ENCODE peak calls at places on chromosome 3, in four cellular contexts. G is AG04450, D is MM.1S, B is OCI-LY7. X is an unnamed sample.

GRCh38 chr3:184766555-184767261 is 45.3 kb upstream of the VPS8 start:
- DNase-seq in G (peak; percentile 48), D (no peak), B (no peak), X (no peak)

GRCh38 chr3:197337656-197338055 is 39.2 kb upstream of the DLG1 start:
- DNase-seq in G (no peak), D (no peak), B (no peak), X (no peak)

GRCh38 chr3:106004137-106004600 is 135.4 kb upstream of the CBLB start:
- DNase-seq in G (peak; percentile 34), D (no peak), B (no peak), X (no peak)

GRCh38 chr3:46396129-46396528 is 10.7 kb downstream of the CCR5AS start:
- DNase-seq in G (no peak), D (peak; percentile 71), B (no peak), X (no peak)

GRCh38 chr3:187789872-187790271 is 44.6 kb upstream of the BCL6 start:
- DNase-seq in G (no peak), D (no peak), B (no peak), X (no peak)

GRCh38 chr3:128415110-128415772 is 51.4 kb downstream of the DNAJB8 start:
- DNase-seq in G (no peak), D (no peak), B (no peak), X (no peak)

GRCh38 chr3:44870375-44871061 is 3.9 kb upstream of the TGM4 start:
- DNase-seq in G (no peak), D (no peak), B (no peak), X (no peak)

GRCh38 chr3:156792114-156792513 is 34.0 kb upstream of the LEKR1 start:
- DNase-seq in G (no peak), D (no peak), B (no peak), X (no peak)

GRCh38 chr3:32045091-32045964 is 61.1 kb upstream of the GPD1L start:
- DNase-seq in G (peak; percentile 78), D (no peak), B (no peak), X (no peak)

GRCh38 chr3:46936733-46937250 is 39.8 kb downstream of the CCDC12 start:
- DNase-seq in G (no peak), D (no peak), B (no peak), X (no peak)

GRCh38 chr3:69094467-69095205 is 9.9 kb downstream of the ARL6IP5 start:
- DNase-seq in G (no peak), D (peak; percentile 49), B (no peak), X (no peak)

GRCh38 chr3:197458179-197458707 is 97.5 kb downstream of the BDH1 start:
- DNase-seq in G (no peak), D (peak; percentile 77), B (no peak), X (no peak)

GRCh38 chr3:52468336-52468735 is 12.9 kb downstream of the NISCH start:
- DNase-seq in G (no peak), D (no peak), B (no peak), X (no peak)

GRCh38 chr3:55204417-55204816 is 276.6 kb upstream of the LRTM1 start:
- DNase-seq in G (no peak), D (no peak), B (no peak), X (no peak)

GRCh38 chr3:45795882-45796765 is at the start of gene SLC6A20:
- DNase-seq in G (no peak), D (no peak), B (no peak), X (no peak)

GRCh38 chr3:58008140-58009025 is at the start of gene FLNB:
- DNase-seq in G (no peak), D (peak; percentile 77), B (peak; percentile 87), X (peak; percentile 63)

GRCh38 chr3:4270726-4271125 is 32.4 kb upstream of the SETMAR start:
- DNase-seq in G (no peak), D (peak; percentile 79), B (no peak), X (no peak)

GRCh38 chr3:115790759-115791158 is 167.4 kb downstream of the GAP43 start:
- DNase-seq in G (peak; percentile 83), D (no peak), B (no peak), X (no peak)

DNA sequence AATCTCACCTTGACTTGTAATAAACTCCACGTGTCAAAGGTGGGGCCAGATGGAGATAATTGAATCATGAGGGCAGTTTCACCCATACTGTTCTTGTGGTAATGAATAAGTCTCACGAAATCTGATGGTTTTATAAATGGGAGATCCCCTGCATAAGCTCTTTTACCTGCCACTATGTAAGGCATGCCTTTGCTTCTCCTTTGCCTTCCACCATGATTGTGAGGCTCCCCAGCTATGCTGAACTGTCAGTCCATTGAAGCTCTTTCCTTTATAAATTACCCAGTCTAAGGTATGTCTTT is 45.5 kb downstream of the SUCNR1 start:
- DNase-seq in G (no peak), D (no peak), B (no peak), X (no peak)
- H3K27ac ChIP-seq in G (no peak overlapping the region), D (no peak overlapping the region), B (no peak overlapping the region), X (no peak overlapping the region)

GRCh38 chr3:95418251-95418650 is 1355.4 kb downstream of the NSUN3 start:
- DNase-seq in G (no peak), D (no peak), B (no peak), X (no peak)
- H3K27ac ChIP-seq in G (no peak overlapping the region), D (no peak overlapping the region), B (no peak overlapping the region), X (no peak overlapping the region)

DNA sequence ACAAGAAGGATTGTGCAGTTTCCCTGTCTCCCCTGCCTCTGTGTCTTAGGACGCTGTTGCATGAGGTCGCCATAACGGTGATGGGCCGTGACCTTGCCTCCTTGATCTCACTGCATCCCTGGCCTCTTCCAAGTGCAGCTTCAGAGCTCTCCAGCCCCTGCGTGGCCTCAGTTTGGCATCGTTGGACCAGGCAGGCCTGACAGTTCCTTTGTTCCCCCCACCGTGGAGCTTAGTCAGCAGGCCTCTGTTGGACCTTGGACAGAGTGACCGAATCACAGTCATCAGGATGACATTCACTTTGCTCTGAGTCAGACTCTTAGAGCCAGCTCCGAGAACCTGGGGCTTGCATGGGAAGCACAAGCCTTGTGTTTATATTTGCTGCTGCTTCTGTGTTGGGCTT is 139.4 kb downstream of the OPA1 start:
- DNase-seq in G (peak; percentile 20), D (no peak), B (no peak), X (no peak)
- H3K27ac ChIP-seq in G (no peak overlapping the region), D (no peak overlapping the region), B (no peak overlapping the region), X (no peak overlapping the region)

GRCh38 chr3:66489577-66489976 is 11.2 kb downstream of the LRIG1 start:
- DNase-seq in G (no peak), D (no peak), B (peak; percentile 47), X (no peak)
- H3K27ac ChIP-seq in G (no peak overlapping the region), D (peak overlapping the region; percentile 79), B (peak overlapping the region; percentile 97), X (no peak overlapping the region)

GRCh38 chr3:141570068-141570467 is 83.2 kb downstream of the RASA2 start:
- DNase-seq in G (no peak), D (no peak), B (no peak), X (no peak)
- H3K27ac ChIP-seq in G (no peak overlapping the region), D (no peak overlapping the region), B (no peak overlapping the region), X (no peak overlapping the region)

X was measured in caudate nucleus.